ENCODE peak calls at places on chromosomes 6 and 20, in nine cellular contexts. E is breast epithelium, U is heart left ventricle, C is fibroblast of lung, F is GM20000, B is AG09309, N is cardiac muscle cell, S is fibroblast of pulmonary artery, X is right lobe of liver. D is an unnamed sample.
A peak's percentile ranks its signal among the peaks of the same experiment; 100 is the strongest.

GRCh38 chr6:26556263-26557070 is 18.3 kb downstream of the HMGN4 start:
- DNase-seq in S (peak; percentile 85), N (peak; percentile 91), B (peak; percentile 82), E (no peak), U (no peak), X (no peak), F (no peak), C (peak; percentile 93), D (peak; percentile 50)

GRCh38 chr6:157110620-157111019 is 212.7 kb downstream of the TMEM242 start:
- DNase-seq in X (no peak), N (peak; percentile 24), B (peak; percentile 10), C (peak; percentile 44), S (no peak), F (no peak), E (no peak), U (no peak), D (no peak)

GRCh38 chr6:10424005-10424404 is 9.1 kb upstream of the TFAP2A start:
- DNase-seq in C (no peak), B (no peak), S (no peak), F (no peak), X (no peak), E (no peak), U (no peak), N (no peak), D (no peak)

GRCh38 chr6:44701038-44701636 is 313.6 kb downstream of the CDC5L start:
- DNase-seq in S (no peak), X (no peak), C (no peak), B (no peak), N (no peak), F (no peak), U (no peak), E (no peak), D (no peak)

GRCh38 chr20:46752639-46753235 is 43.3 kb downstream of the SLC2A10 start:
- DNase-seq in C (peak; percentile 69), S (peak; percentile 74), U (peak; percentile 44), X (peak; percentile 51), E (peak; percentile 61), B (no peak), N (peak; percentile 74), F (peak; percentile 46), D (peak; percentile 67)

GRCh38 chr20:8213831-8214587 is 81.9 kb downstream of the PLCB1 start:
- DNase-seq in B (no peak), S (no peak), E (no peak), N (no peak), C (no peak), U (no peak), X (no peak), F (peak; percentile 32), D (no peak)

GRCh38 chr6:44805239-44805849 is 417.8 kb downstream of the CDC5L start:
- DNase-seq in F (no peak), U (no peak), B (peak; percentile 51), X (no peak), E (no peak), S (peak; percentile 28), C (peak; percentile 50), N (peak; percentile 45), D (no peak)

GRCh38 chr6:149961728-149962425 is 1.9 kb upstream of the ULBP1 start:
- DNase-seq in U (no peak), C (no peak), B (no peak), X (no peak), F (no peak), S (peak; percentile 21), E (no peak), N (no peak), D (peak; percentile 68)

GRCh38 chr20:31839782-31840487 is 5.5 kb downstream of the FOXS1 start:
- DNase-seq in F (no peak), U (no peak), E (no peak), B (no peak), C (no peak), N (no peak), X (no peak), S (no peak), D (no peak)

GRCh38 chr6:89690944-89691324 is 52.4 kb upstream of the LYRM2 start:
- DNase-seq in N (no peak), C (no peak), F (no peak), U (no peak), X (no peak), B (no peak), S (no peak), E (no peak), D (no peak)

GRCh38 chr20:48394415-48395081 is 433.3 kb downstream of the PREX1 start:
- DNase-seq in N (no peak), U (no peak), S (no peak), C (no peak), X (no peak), E (no peak), F (no peak), B (no peak), D (no peak)

GRCh38 chr6:21597243-21597682 is 3.7 kb downstream of the SOX4 start:
- DNase-seq in S (no peak), C (no peak), B (no peak), U (no peak), E (no peak), F (no peak), X (no peak), N (no peak), D (no peak)

DNA sequence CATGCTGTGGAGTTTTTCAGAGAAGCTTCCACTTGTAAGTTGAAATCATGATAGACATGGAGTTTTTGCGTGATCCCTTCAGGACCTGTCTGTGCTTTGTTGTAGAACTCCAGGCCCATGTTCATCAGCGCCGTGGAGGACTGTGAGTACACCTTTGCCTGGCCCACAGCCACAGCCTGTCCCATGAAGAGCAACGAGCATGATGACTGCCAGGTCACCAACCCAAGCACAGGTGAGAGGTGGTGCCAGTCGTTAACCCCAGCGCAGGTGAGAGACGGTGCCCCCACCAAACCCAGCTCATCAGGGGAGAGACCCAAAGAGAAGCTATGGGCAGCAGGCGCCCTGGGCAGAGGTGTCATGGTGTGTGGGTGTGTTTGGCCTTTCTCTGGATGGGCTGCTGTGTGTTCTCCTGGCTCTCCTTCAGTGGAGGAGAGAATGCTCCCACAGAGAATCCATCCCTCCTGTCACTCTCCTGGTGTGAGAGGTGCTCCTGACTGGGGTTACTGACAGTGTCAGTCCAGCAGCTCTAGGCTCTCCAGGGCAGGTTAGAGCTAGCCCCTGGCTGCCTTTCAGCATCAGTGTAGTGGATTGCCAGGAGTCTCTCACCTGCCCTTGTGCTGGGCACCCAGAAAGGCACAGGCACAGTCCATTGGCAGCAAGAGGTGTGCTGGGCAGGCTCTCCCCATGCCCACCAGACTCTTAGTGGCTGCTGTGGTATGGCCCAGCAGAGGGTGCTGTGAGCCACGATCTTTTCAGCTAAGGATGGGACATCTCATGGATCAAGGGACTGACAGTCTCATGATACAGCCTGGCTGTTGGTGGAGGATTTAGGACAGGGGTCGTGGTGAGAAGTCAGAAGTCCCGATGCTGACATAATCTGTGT is 49.6 kb upstream of the SLC22A1 start:
- DNase-seq in C (no peak), S (peak; percentile 13), U (no peak), B (no peak), X (peak; percentile 43), N (peak; percentile 8), F (no peak), E (no peak), D (no peak)
- TF ChIP-seq CTCF in C (peak; percentile 20), S (peak; percentile 32), U (peak; percentile 21), B (peak; percentile 30), X (peak; percentile 65), N (peak; percentile 23), F (peak; percentile 14), E (no peak), D (no peak)

DNA sequence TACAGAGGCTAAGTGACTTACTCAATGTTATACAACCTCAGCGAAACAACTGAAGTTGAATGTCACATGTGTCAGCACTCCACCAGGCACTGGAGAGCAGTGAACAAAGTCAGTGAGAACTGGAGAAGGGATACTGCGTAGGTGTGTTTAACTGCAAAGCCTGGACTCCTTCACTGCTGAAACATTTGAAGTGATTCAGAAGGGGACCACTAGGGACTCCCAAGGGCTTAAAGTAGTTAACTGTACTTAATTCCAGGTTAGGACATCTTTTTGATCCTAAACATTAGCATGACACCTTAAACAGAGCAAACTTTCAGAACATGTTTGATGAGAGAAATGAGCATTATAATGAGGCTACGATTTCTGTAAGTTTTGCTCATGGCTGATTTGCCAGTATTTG is 45.0 kb upstream of the ZBTB24 start:
- DNase-seq in C (peak; percentile 9), N (peak; percentile 15), E (no peak), F (no peak), U (no peak), X (no peak), S (peak; percentile 30), B (no peak), D (no peak)
- TF ChIP-seq CTCF in C (peak; percentile 47), N (peak; percentile 33), E (no peak), F (no peak), U (no peak), X (no peak), S (peak; percentile 43), B (no peak), D (peak; percentile 41)

GRCh38 chr6:15602144-15602543 is 60.7 kb downstream of the DTNBP1 start:
- DNase-seq in S (no peak), F (no peak), U (no peak), C (no peak), N (no peak), X (no peak), B (no peak), E (no peak), D (no peak)

GRCh38 chr6:15606347-15606746 is 56.5 kb downstream of the DTNBP1 start:
- DNase-seq in U (no peak), B (no peak), E (no peak), N (no peak), S (no peak), C (no peak), F (no peak), X (no peak), D (no peak)

GRCh38 chr6:15608406-15608805 is 54.4 kb downstream of the DTNBP1 start:
- DNase-seq in B (peak; percentile 39), F (no peak), U (no peak), E (no peak), N (peak; percentile 66), C (peak; percentile 43), X (no peak), S (peak; percentile 83), D (peak; percentile 15)

DNA sequence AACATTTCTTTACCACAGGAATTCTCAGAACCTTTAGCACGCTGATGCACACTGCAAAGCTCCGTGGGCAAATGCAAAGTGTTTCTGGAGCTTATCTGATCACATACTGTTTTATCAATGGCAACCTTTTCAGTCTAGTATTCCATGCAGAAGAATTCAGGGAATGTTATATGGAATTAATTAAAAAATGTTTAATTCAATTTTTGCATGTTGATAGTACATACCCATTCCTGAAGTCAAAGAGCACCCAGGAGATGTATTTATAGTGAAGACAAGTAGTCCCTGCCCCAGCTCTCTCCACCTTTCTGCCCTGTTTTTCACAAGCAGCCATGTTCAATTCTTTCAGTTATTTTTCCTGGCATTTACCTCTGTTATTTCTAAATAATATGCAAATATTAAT is 55.2 kb downstream of the DTNBP1 start:
- DNase-seq in B (no peak), N (no peak), E (no peak), F (no peak), C (no peak), U (no peak), X (no peak), S (no peak), D (no peak)
- TF ChIP-seq CTCF in B (no peak), N (no peak), E (no peak), F (no peak), C (no peak), U (no peak), X (no peak), S (no peak), D (no peak)

DNA sequence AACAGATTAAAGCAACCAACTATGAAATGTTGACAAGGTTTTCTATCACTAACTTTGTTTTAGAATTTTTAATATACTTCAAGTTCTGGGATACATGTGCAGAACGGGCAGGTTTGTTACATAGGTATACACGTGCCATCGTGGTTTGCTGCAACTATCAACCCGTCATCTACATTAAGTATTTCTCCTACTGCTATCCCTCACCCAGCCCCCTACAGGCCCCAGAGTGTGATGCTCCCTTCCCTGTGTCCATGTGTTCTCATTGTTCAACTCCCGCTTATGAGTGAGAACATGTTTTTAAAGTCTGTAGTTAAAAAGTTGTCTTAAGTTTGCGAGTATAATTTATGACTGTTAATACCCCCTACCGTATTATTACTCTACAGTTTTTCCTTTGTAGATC is 844.3 kb upstream of the MANEA start:
- DNase-seq in C (no peak), N (no peak), B (no peak), E (no peak), F (no peak), S (no peak), X (no peak), U (no peak), D (no peak)
- TF ChIP-seq CTCF in C (no peak), N (no peak), B (no peak), E (no peak), F (no peak), S (no peak), X (no peak), U (no peak), D (no peak)